ENCODE peak calls at places on chromosomes 16 and 17, in four cellular contexts. One of them, this sample, is unnamed.
A peak's percentile ranks its signal among the peaks of the same experiment; 100 is the strongest.

GRCh38 chr17:2015314-2015713 is 9.8 kb downstream of the RTN4RL1 start:
- DNase-seq in stomach: no peak
- DNase-seq in GM23338: no peak
- DNase-seq in prostate gland: no peak
- DNase-seq in this sample: no peak

GRCh38 chr16:47260496-47260895 is 116.8 kb upstream of the NETO2 start:
- DNase-seq in prostate gland: no peak
- DNase-seq in GM23338: no peak
- DNase-seq in stomach: no peak
- DNase-seq in this sample: no peak

GRCh38 chr17:21304091-21304490 is 19.6 kb downstream of the MAP2K3 start:
- DNase-seq in stomach: no peak
- DNase-seq in prostate gland: no peak
- DNase-seq in GM23338: no peak
- DNase-seq in this sample: no peak

GRCh38 chr17:61015966-61016365 is 338.3 kb downstream of the BCAS3 start:
- DNase-seq in prostate gland: no peak
- DNase-seq in GM23338: no peak
- DNase-seq in stomach: no peak
- DNase-seq in this sample: no peak

GRCh38 chr17:81113158-81113724 is 52.1 kb upstream of the PVALEF start:
- DNase-seq in GM23338: no peak
- DNase-seq in prostate gland: no peak
- DNase-seq in stomach: no peak
- DNase-seq in this sample: no peak

GRCh38 chr16:9772526-9772925 is 409.7 kb downstream of the GRIN2A start:
- DNase-seq in stomach: no peak
- DNase-seq in prostate gland: no peak
- DNase-seq in GM23338: no peak
- DNase-seq in this sample: no peak

GRCh38 chr16:89017543-89017942 is 40.5 kb upstream of the CBFA2T3 start:
- DNase-seq in GM23338: no peak
- DNase-seq in stomach: no peak
- DNase-seq in prostate gland: no peak
- DNase-seq in this sample: no peak

GRCh38 chr17:46167267-46167666 is 26.0 kb downstream of the KANSL1 start:
- DNase-seq in GM23338: no peak
- DNase-seq in prostate gland: no peak
- DNase-seq in stomach: no peak
- DNase-seq in this sample: no peak

GRCh38 chr17:27495460-27495859 is 39.2 kb downstream of the KSR1 start:
- DNase-seq in stomach: no peak
- DNase-seq in prostate gland: no peak
- DNase-seq in GM23338: no peak
- DNase-seq in this sample: no peak

GRCh38 chr16:66741131-66741900 is 10.1 kb downstream of the DYNC1LI2 start:
- DNase-seq in prostate gland: peak; percentile 91
- DNase-seq in GM23338: no peak
- DNase-seq in stomach: peak; percentile 91
- DNase-seq in this sample: no peak

GRCh38 chr16:1310832-1311200 is 1.4 kb downstream of the UBE2I start:
- DNase-seq in prostate gland: no peak
- DNase-seq in stomach: peak; percentile 29
- DNase-seq in GM23338: no peak
- DNase-seq in this sample: no peak

GRCh38 chr17:47698749-47699535 is 5.0 kb downstream of the TBKBP1 start:
- DNase-seq in prostate gland: peak; percentile 22
- DNase-seq in GM23338: peak; percentile 79
- DNase-seq in stomach: peak; percentile 72
- DNase-seq in this sample: no peak

GRCh38 chr17:81004336-81005015 is 12.8 kb downstream of the CHMP6 start:
- DNase-seq in stomach: no peak
- DNase-seq in GM23338: no peak
- DNase-seq in prostate gland: no peak
- DNase-seq in this sample: no peak

GRCh38 chr16:1357906-1358566 is 6.3 kb downstream of the GNPTG start:
- DNase-seq in GM23338: no peak
- DNase-seq in prostate gland: no peak
- DNase-seq in stomach: no peak
- DNase-seq in this sample: no peak

GRCh38 chr17:75315541-75316243 is 26.5 kb upstream of the SLC25A19 start:
- DNase-seq in GM23338: no peak
- DNase-seq in prostate gland: no peak
- DNase-seq in stomach: no peak
- DNase-seq in this sample: no peak

GRCh38 chr16:55630774-55631173 is 25.0 kb upstream of the SLC6A2 start:
- DNase-seq in GM23338: no peak
- DNase-seq in stomach: no peak
- DNase-seq in prostate gland: no peak
- DNase-seq in this sample: no peak

GRCh38 chr17:41835800-41836549 is at the start of gene NT5C3B:
- DNase-seq in stomach: peak; percentile 67
- DNase-seq in prostate gland: peak; percentile 39
- DNase-seq in GM23338: peak; percentile 64
- DNase-seq in this sample: no peak

GRCh38 chr16:85421338-85422123 is 191.6 kb upstream of the GSE1 start:
- DNase-seq in GM23338: no peak
- DNase-seq in stomach: no peak
- DNase-seq in prostate gland: no peak
- DNase-seq in this sample: no peak

GRCh38 chr17:48528153-48528912 is 2.5 kb downstream of the HOXB1 start:
- DNase-seq in GM23338: peak; percentile 81
- DNase-seq in prostate gland: no peak
- DNase-seq in stomach: no peak
- DNase-seq in this sample: no peak

GRCh38 chr16:85824161-85825135 is 25.0 kb downstream of the COX4I1 start:
- DNase-seq in GM23338: no peak
- DNase-seq in prostate gland: no peak
- DNase-seq in stomach: no peak
- DNase-seq in this sample: no peak

GRCh38 chr16:78570409-78571141 is 471.1 kb downstream of the WWOX start:
- DNase-seq in prostate gland: no peak
- DNase-seq in stomach: no peak
- DNase-seq in GM23338: no peak
- DNase-seq in this sample: no peak

GRCh38 chr17:20189979-20190378 is 180.8 kb downstream of the SPECC1 start:
- DNase-seq in prostate gland: no peak
- DNase-seq in stomach: no peak
- DNase-seq in GM23338: no peak
- DNase-seq in this sample: no peak
- H3K27ac ChIP-seq in prostate gland: no peak overlapping the region
- H3K27ac ChIP-seq in stomach: no peak overlapping the region
- H3K27ac ChIP-seq in GM23338: peak overlapping the region; percentile 96
- H3K27ac ChIP-seq in this sample: no peak overlapping the region

GRCh38 chr16:81938331-81939163 is 72.7 kb downstream of the SDR42E1 start:
- DNase-seq in prostate gland: no peak
- DNase-seq in stomach: no peak
- DNase-seq in GM23338: no peak
- DNase-seq in this sample: no peak

GRCh38 chr16:81940781-81941560 is 70.3 kb downstream of the SDR42E1 start:
- DNase-seq in stomach: no peak
- DNase-seq in GM23338: peak; percentile 52
- DNase-seq in prostate gland: no peak
- DNase-seq in this sample: peak; percentile 37

GRCh38 chr16:81936209-81936608 is 75.1 kb downstream of the SDR42E1 start:
- DNase-seq in stomach: no peak
- DNase-seq in prostate gland: no peak
- DNase-seq in GM23338: no peak
- DNase-seq in this sample: no peak

GRCh38 chr16:81937305-81938038 is 73.8 kb downstream of the SDR42E1 start:
- DNase-seq in prostate gland: no peak
- DNase-seq in stomach: no peak
- DNase-seq in GM23338: no peak
- DNase-seq in this sample: no peak

GRCh38 chr16:81939164-81940067 is 71.9 kb downstream of the SDR42E1 start:
- DNase-seq in prostate gland: no peak
- DNase-seq in GM23338: peak; percentile 77
- DNase-seq in stomach: no peak
- DNase-seq in this sample: no peak
- TF ChIP-seq POLR2AphosphoS5 in prostate gland: no peak
- TF ChIP-seq POLR2AphosphoS5 in GM23338: no peak
- TF ChIP-seq POLR2AphosphoS5 in stomach: no peak
- TF ChIP-seq POLR2AphosphoS5 in this sample: no peak

GRCh38 chr17:10737168-10737622 is 7.4 kb upstream of the TMEM220 start:
- DNase-seq in prostate gland: peak; percentile 85
- DNase-seq in stomach: peak; percentile 95
- DNase-seq in GM23338: peak; percentile 86
- DNase-seq in this sample: no peak

GRCh38 chr17:10735821-10736220 is 6.0 kb upstream of the TMEM220 start:
- DNase-seq in prostate gland: no peak
- DNase-seq in stomach: no peak
- DNase-seq in GM23338: no peak
- DNase-seq in this sample: no peak

GRCh38 chr17:10730956-10731879 is 1.4 kb upstream of the TMEM220 start:
- DNase-seq in stomach: peak; percentile 63
- DNase-seq in GM23338: peak; percentile 55
- DNase-seq in prostate gland: no peak
- DNase-seq in this sample: no peak

GRCh38 chr17:10735251-10735650 is 5.4 kb upstream of the TMEM220 start:
- DNase-seq in stomach: no peak
- DNase-seq in GM23338: no peak
- DNase-seq in prostate gland: no peak
- DNase-seq in this sample: no peak

GRCh38 chr17:10733666-10734065 is 3.8 kb upstream of the TMEM220 start:
- DNase-seq in GM23338: no peak
- DNase-seq in prostate gland: no peak
- DNase-seq in stomach: no peak
- DNase-seq in this sample: no peak
- H3K27ac ChIP-seq in GM23338: no peak overlapping the region
- H3K27ac ChIP-seq in prostate gland: no peak overlapping the region
- H3K27ac ChIP-seq in stomach: no peak overlapping the region
- H3K27ac ChIP-seq in this sample: no peak overlapping the region

GRCh38 chr17:79732804-79733691 is 2.3 kb downstream of the ENPP7 start:
- DNase-seq in prostate gland: no peak
- DNase-seq in GM23338: no peak
- DNase-seq in stomach: peak; percentile 49
- DNase-seq in this sample: no peak
- TF ChIP-seq POLR2AphosphoS5 in prostate gland: no peak
- TF ChIP-seq POLR2AphosphoS5 in GM23338: no peak
- TF ChIP-seq POLR2AphosphoS5 in stomach: peak; percentile 24
- TF ChIP-seq POLR2AphosphoS5 in this sample: no peak

DNA sequence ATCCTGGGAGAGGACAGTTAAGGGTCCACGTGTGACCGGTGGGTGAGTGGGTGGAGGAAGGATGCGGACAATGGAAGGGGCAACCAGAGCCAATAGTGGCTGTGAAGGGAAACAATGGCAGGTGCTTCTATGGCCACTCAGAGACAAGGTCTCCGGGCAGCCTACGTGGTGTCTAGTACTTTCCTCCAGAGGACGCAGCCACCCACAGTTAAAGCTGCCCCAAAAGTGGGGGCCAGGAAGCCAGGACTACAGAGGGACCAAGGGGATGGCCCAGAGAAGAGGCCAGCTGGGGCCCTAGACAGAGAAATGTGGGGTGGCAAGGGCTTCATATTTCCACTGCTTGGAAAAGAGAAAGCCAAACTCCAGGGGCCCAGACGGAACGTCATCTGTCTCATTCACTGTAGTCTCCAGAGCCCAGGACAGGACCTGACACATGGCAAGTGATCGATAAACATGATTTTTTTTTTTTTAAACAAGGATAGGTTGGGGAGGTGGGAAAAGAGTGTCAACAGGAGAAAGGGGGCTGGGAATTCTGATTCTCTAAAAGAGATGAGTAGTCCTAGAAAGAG is 861 bp upstream of the PER1 start:
- DNase-seq in GM23338: no peak
- DNase-seq in stomach: no peak
- DNase-seq in prostate gland: no peak
- DNase-seq in this sample: no peak
- H3K27ac ChIP-seq in GM23338: peak overlapping the region; percentile 80
- H3K27ac ChIP-seq in stomach: peak overlapping the region; percentile 100
- H3K27ac ChIP-seq in prostate gland: peak overlapping the region; percentile 100
- H3K27ac ChIP-seq in this sample: peak overlapping the region; percentile 96

GRCh38 chr16:11250786-11251524 is 5.0 kb downstream of the SOCS1 start:
- DNase-seq in GM23338: no peak
- DNase-seq in prostate gland: no peak
- DNase-seq in stomach: no peak
- DNase-seq in this sample: no peak
- TF ChIP-seq POLR2AphosphoS5 in GM23338: peak; percentile 18
- TF ChIP-seq POLR2AphosphoS5 in prostate gland: no peak
- TF ChIP-seq POLR2AphosphoS5 in stomach: no peak
- TF ChIP-seq POLR2AphosphoS5 in this sample: no peak

DNA sequence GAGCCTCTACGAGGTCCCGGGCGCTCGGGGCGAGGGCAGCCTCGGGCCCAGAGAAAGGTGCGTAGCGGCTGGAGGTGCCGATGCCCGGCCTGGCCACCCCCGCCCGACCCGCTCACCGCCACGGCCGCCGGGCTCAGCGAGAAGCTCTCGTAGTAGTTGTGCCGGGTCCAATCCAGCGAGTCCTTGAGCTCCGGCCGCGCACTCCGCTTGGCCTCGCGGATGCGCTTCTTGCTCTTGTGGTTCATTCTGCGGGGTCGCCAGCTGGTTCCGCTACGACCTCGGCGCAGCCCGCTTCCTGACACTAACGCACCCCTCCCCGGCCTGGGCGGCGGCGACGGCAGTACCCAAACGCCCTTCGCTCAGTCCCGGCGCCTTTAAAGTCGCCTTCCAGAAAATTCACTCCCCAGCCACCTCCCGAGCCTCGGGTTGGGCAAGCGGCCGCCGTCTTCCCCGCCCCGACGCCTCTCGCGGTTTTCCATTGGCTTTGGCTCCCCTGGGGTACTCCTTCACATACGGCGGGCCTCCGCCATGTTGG is at the start of gene JMJD6:
- DNase-seq in GM23338: peak; percentile 96
- DNase-seq in stomach: peak; percentile 97
- DNase-seq in prostate gland: peak; percentile 97
- DNase-seq in this sample: no peak
- H3K27ac ChIP-seq in GM23338: peak within 1 kb of the TSS; percentile 99
- H3K27ac ChIP-seq in stomach: peak within 1 kb of the TSS; percentile 100
- H3K27ac ChIP-seq in prostate gland: peak within 1 kb of the TSS; percentile 99
- H3K27ac ChIP-seq in this sample: peak within 1 kb of the TSS; percentile 74

This sample was measured in SK-N-MC.